ENCODE peak calls at places on chromosome 11, in seven cellular contexts. A, F, R, Q, G, E and T are unnamed samples. For H3K4me1, the result is how much of the 10 kb centered on the place peaks cover.

GRCh38 chr11:73376803-73377629 is 817 bp downstream of the RELT start:
- DNase-seq in G (peak), E (peak), A (peak), R (peak), Q (peak), F (peak), T (peak)

GRCh38 chr11:117205211-117205818 is 6.1 kb downstream of the TAGLN start:
- DNase-seq in F (no peak), E (no peak), Q (peak), A (no peak), R (no peak), G (no peak), T (no peak)

GRCh38 chr11:1450344-1450875 is 36.2 kb downstream of the MOB2 start:
- DNase-seq in F (no peak), E (no peak), A (no peak), Q (no peak), G (no peak), R (no peak), T (no peak)

GRCh38 chr11:115333106-115333505 is 171.1 kb downstream of the CADM1 start:
- DNase-seq in G (no peak), R (no peak), Q (peak), E (no peak), A (no peak), F (no peak), T (no peak)

GRCh38 chr11:76250520-76251222 is 44.4 kb upstream of the WNT11 start:
- DNase-seq in F (no peak), Q (peak), E (no peak), G (no peak), A (no peak), R (no peak), T (no peak)

GRCh38 chr11:75437966-75438659 is 5.1 kb upstream of the KLHL35 start:
- DNase-seq in Q (no peak), E (no peak), A (no peak), G (no peak), R (no peak), F (no peak), T (no peak)

GRCh38 chr11:74822187-74822586 is 73.5 kb downstream of the RNF169 start:
- DNase-seq in R (no peak), E (no peak), A (peak), F (no peak), Q (no peak), G (no peak), T (no peak)

GRCh38 chr11:17906436-17906835 is 106.4 kb downstream of the SERGEF start:
- DNase-seq in G (peak), A (no peak), F (no peak), R (no peak), Q (peak), E (no peak), T (no peak)

GRCh38 chr11:122791411-122791810 is 46.9 kb upstream of the CRTAM start:
- DNase-seq in G (no peak), A (no peak), R (no peak), E (no peak), F (no peak), Q (no peak), T (no peak)

GRCh38 chr11:72716788-72717435 is 35.3 kb downstream of the ARAP1 start:
- DNase-seq in F (no peak), Q (no peak), R (no peak), E (no peak), G (no peak), A (no peak), T (no peak)

GRCh38 chr11:20226936-20227335 is 66.7 kb upstream of the DBX1 start:
- DNase-seq in F (no peak), A (no peak), E (no peak), Q (no peak), R (no peak), G (no peak), T (no peak)

GRCh38 chr11:91248199-91248807 is 976.3 kb upstream of the FAT3 start:
- DNase-seq in R (peak), E (no peak), F (no peak), G (peak), A (peak), Q (peak), T (no peak)

GRCh38 chr11:115324569-115325432 is 179.4 kb downstream of the CADM1 start:
- DNase-seq in Q (peak), F (peak), A (peak), G (peak), E (peak), R (peak), T (no peak)

GRCh38 chr11:47393163-47394049 is 15.0 kb upstream of the SLC39A13 start:
- DNase-seq in E (peak), G (peak), A (peak), Q (no peak), F (no peak), R (no peak), T (no peak)

GRCh38 chr11:65551572-65552398 is 6.4 kb downstream of the LTBP3 start:
- DNase-seq in A (no peak), Q (peak), G (peak), R (peak), E (peak), F (peak), T (peak)

GRCh38 chr11:76839326-76839725 is 21.4 kb upstream of the ACER3 start:
- DNase-seq in R (no peak), G (no peak), F (no peak), A (no peak), E (no peak), Q (no peak), T (no peak)

GRCh38 chr11:92591551-92591950 is 366.9 kb downstream of the FAT3 start:
- DNase-seq in Q (no peak), E (no peak), R (no peak), G (no peak), A (no peak), F (no peak), T (no peak)

GRCh38 chr11:6627762-6628241 is 8.6 kb upstream of the TPP1 start:
- DNase-seq in F (no peak), G (no peak), R (no peak), Q (no peak), E (no peak), A (no peak), T (no peak)

GRCh38 chr11:23536907-23537306 is 676.6 kb upstream of the CCDC179 start:
- DNase-seq in A (no peak), E (no peak), Q (no peak), G (no peak), F (no peak), R (no peak), T (no peak)

GRCh38 chr11:1667906-1668305 is 29.1 kb upstream of the KRTAP5-6 start:
- DNase-seq in G (no peak), F (no peak), E (no peak), R (no peak), Q (peak), A (peak), T (no peak)

GRCh38 chr11:22795914-22796313 is 33.7 kb downstream of the SVIP start:
- DNase-seq in A (no peak), F (no peak), G (no peak), R (no peak), E (no peak), Q (no peak), T (no peak)

GRCh38 chr11:95688015-95688414 is 101.6 kb downstream of the FAM76B start:
- DNase-seq in G (no peak), Q (no peak), F (no peak), E (no peak), A (no peak), R (no peak), T (no peak)

GRCh38 chr11:35675901-35676610 is 13.5 kb downstream of the TRIM44 start:
- DNase-seq in F (no peak), A (peak), G (peak), E (no peak), Q (no peak), R (no peak), T (no peak)

GRCh38 chr11:102771351-102771750 is 9.1 kb downstream of the MMP10 start:
- DNase-seq in E (no peak), F (no peak), R (no peak), G (no peak), Q (no peak), A (no peak), T (no peak)

DNA sequence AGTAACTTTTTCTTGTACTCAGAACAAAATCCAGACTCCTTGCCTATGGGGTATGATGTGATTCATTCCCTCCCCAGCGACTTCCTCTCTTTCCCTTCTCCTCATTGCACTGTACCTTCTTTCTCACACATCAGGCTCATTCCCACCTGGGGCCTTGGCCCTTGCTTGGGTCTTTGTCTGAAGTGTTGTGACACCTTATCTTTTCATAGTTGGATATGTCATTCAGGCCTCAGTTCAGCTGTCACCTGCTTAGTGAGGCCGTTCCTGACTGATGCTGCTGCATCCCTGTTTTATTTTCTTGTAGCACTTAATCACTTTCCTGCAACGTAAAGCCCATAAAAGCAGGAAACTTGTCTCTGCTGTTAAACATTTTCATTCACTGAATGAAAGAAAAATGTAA is 39.9 kb downstream of the ZDHHC13 start:
- DNase-seq in E (no peak), R (no peak), G (no peak), A (no peak), Q (no peak), F (no peak), T (no peak)
- H3K27ac ChIP-seq in E (no peak), R (no peak), G (no peak), A (no peak), Q (no peak), F (no peak), T (no peak)

DNA sequence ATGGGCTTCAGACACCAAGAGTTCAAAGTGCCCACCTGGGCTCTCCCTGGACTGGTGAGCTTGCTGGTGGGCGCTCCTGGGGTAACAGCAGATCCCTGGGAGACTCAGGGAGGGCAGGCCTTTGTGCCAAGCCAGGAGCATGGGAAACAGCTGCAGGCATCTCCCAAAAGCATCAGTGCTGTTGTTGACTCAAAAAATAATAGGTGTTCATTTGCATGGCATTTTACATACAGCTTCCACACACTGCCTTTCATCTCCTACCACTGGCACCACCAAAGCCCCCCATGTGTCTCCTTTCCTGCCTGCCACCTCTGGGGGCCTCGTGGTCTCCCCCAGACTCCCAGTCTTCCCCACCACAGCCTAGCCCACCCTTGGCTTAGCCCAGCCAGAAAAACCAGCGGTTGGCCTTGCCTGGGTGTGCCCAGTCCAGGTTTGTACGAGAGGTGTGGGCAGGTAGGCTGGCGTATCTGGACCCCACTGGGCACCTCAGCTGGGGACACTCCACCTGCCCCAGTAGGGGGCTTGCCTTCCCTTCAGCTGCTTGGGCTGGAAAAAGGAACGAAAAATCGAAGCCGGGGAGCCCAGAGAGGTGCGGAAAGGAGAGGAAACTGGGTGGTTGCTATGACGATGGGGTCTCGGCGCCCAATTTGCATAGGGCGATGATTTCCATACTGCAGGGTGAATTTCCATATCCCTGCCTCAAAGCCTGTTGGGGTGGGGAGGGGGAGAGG is 15.0 kb downstream of the POU2F3 start:
- DNase-seq in G (no peak), E (no peak), Q (peak), R (no peak), A (no peak), F (no peak), T (no peak)
- H3K4me3 ChIP-seq in G (no peak), E (no peak), Q (no peak), R (no peak), A (no peak), F (no peak), T (no peak)

GRCh38 chr11:121711900-121712424 is 259.2 kb upstream of the SORL1-AS1 start:
- DNase-seq in Q (peak), R (no peak), A (no peak), E (no peak), F (no peak), G (no peak), T (no peak)
- H3K4me1 ChIP-seq in Q (under half), R (under half), A (under half), E (under half), F (under half), G (under half), T (under half)

DNA sequence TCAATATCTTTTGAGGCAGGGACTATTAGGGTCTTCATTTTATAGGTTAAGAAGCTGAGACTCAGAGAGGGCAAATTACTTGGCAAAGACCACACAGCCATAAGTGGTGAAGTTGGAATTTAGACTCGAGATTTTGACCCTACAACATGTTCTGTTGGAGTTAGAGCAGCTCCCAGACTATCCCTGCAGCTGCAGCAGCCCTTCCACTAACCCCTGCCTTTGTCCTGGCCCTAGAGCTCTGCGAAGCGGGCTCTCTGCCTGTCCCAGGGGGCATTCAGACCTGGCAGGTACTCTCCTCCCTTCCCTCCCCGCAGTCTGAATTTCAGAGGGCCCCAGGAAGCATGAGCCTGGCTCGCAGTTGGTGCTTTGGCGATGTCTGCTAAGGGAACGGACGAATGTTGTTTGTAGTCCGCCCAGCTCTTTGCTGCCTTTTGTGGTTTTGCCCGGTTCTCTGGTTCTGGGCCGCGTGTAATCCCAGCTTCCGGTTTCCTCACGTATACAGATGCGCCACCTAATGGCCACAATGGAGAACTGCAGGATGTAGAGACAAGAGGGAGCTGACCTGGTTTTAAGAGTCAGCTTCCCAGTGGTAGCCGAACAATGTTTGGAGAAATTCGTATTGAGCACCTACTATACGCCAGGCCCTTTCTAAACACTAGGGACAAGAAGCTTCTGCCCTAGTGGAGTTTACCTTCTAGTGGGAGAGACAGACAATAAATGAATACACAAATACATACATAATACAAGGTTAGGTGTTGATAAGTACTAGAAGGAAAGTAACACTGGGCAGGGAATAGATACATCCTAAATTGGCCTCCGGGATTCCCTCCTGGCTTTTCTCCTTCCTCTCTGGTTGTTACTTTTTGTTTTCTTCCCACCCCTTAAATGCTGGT is 125.2 kb downstream of the ST3GAL4 start:
- DNase-seq in G (peak), R (peak), A (peak), Q (peak), E (peak), F (peak), T (peak)
- H3K27ac ChIP-seq in G (peak), R (peak), A (no peak), Q (peak), E (no peak), F (no peak), T (no peak)

GRCh38 chr11:86063536-86063935 is 5.3 kb downstream of the PICALM start:
- DNase-seq in A (no peak), E (no peak), R (no peak), Q (no peak), F (no peak), G (no peak), T (no peak)

GRCh38 chr11:86062719-86063118 is 6.2 kb downstream of the PICALM start:
- DNase-seq in R (no peak), G (no peak), F (no peak), Q (no peak), E (no peak), A (no peak), T (no peak)

GRCh38 chr11:86066033-86066432 is 2.9 kb downstream of the PICALM start:
- DNase-seq in G (no peak), F (no peak), R (no peak), A (no peak), Q (no peak), E (no peak), T (no peak)

GRCh38 chr11:86066606-86067229 is 2.2 kb downstream of the PICALM start:
- DNase-seq in E (no peak), Q (no peak), R (no peak), G (no peak), F (no peak), A (no peak), T (no peak)

GRCh38 chr11:86064236-86064803 is 4.6 kb downstream of the PICALM start:
- DNase-seq in A (no peak), E (no peak), R (no peak), F (no peak), G (peak), Q (peak), T (no peak)
- H3K4me3 ChIP-seq in A (no peak), E (no peak), R (no peak), F (no peak), G (no peak), Q (no peak), T (no peak)